ENCODE peak calls at places on chromosomes 13 and 19, in eight cellular contexts. One of them, this sample, is unnamed.
A peak's percentile ranks its signal among the peaks of the same experiment; 100 is the strongest.

GRCh38 chr13:90485441-90485840 is 862.0 kb upstream of the MIR17HG start:
- DNase-seq in AG04450: no peak
- DNase-seq in cardiac muscle cell: no peak
- DNase-seq in CD8-positive, alpha-beta T cell: no peak
- DNase-seq in IMR-90: peak; percentile 65
- DNase-seq in astrocyte of the spinal cord: peak; percentile 87
- DNase-seq in endothelial cell: no peak
- DNase-seq in foreskin fibroblast: peak; percentile 83
- DNase-seq in this sample: peak; percentile 77

GRCh38 chr13:23980160-23980551 is 82.9 kb upstream of the C1QTNF9B start:
- DNase-seq in foreskin fibroblast: peak; percentile 91
- DNase-seq in IMR-90: peak; percentile 82
- DNase-seq in CD8-positive, alpha-beta T cell: peak; percentile 88
- DNase-seq in endothelial cell: peak; percentile 88
- DNase-seq in AG04450: peak; percentile 46
- DNase-seq in cardiac muscle cell: peak; percentile 89
- DNase-seq in astrocyte of the spinal cord: peak; percentile 89
- DNase-seq in this sample: peak; percentile 41

GRCh38 chr19:56596676-56597075 is 1.6 kb downstream of the ZNF71 start:
- DNase-seq in CD8-positive, alpha-beta T cell: no peak
- DNase-seq in AG04450: no peak
- DNase-seq in astrocyte of the spinal cord: no peak
- DNase-seq in cardiac muscle cell: no peak
- DNase-seq in foreskin fibroblast: no peak
- DNase-seq in IMR-90: no peak
- DNase-seq in endothelial cell: peak; percentile 10
- DNase-seq in this sample: no peak

GRCh38 chr13:113048766-113049165 is 56.8 kb upstream of the F7 start:
- DNase-seq in astrocyte of the spinal cord: no peak
- DNase-seq in CD8-positive, alpha-beta T cell: no peak
- DNase-seq in endothelial cell: no peak
- DNase-seq in AG04450: no peak
- DNase-seq in foreskin fibroblast: no peak
- DNase-seq in IMR-90: no peak
- DNase-seq in cardiac muscle cell: no peak
- DNase-seq in this sample: no peak

GRCh38 chr13:43725460-43725859 is 61.3 kb downstream of the ENOX1 start:
- DNase-seq in IMR-90: no peak
- DNase-seq in CD8-positive, alpha-beta T cell: no peak
- DNase-seq in cardiac muscle cell: no peak
- DNase-seq in foreskin fibroblast: peak; percentile 12
- DNase-seq in endothelial cell: no peak
- DNase-seq in astrocyte of the spinal cord: no peak
- DNase-seq in AG04450: no peak
- DNase-seq in this sample: no peak

GRCh38 chr19:29831041-29831548 is 19.3 kb downstream of the CCNE1 start:
- DNase-seq in CD8-positive, alpha-beta T cell: peak; percentile 83
- DNase-seq in foreskin fibroblast: no peak
- DNase-seq in endothelial cell: no peak
- DNase-seq in AG04450: no peak
- DNase-seq in IMR-90: no peak
- DNase-seq in astrocyte of the spinal cord: no peak
- DNase-seq in cardiac muscle cell: no peak
- DNase-seq in this sample: no peak

GRCh38 chr19:47229674-47230121 is 1.3 kb downstream of the BBC3 start:
- DNase-seq in endothelial cell: no peak
- DNase-seq in cardiac muscle cell: no peak
- DNase-seq in AG04450: no peak
- DNase-seq in CD8-positive, alpha-beta T cell: no peak
- DNase-seq in foreskin fibroblast: peak; percentile 31
- DNase-seq in astrocyte of the spinal cord: peak; percentile 31
- DNase-seq in IMR-90: peak; percentile 37
- DNase-seq in this sample: no peak

GRCh38 chr13:111789420-111789819 is 277.5 kb upstream of the SOX1 start:
- DNase-seq in IMR-90: no peak
- DNase-seq in AG04450: no peak
- DNase-seq in endothelial cell: no peak
- DNase-seq in foreskin fibroblast: no peak
- DNase-seq in cardiac muscle cell: no peak
- DNase-seq in CD8-positive, alpha-beta T cell: no peak
- DNase-seq in astrocyte of the spinal cord: no peak
- DNase-seq in this sample: no peak

GRCh38 chr13:112481458-112481857 is 105.3 kb downstream of the SPACA7 start:
- DNase-seq in AG04450: no peak
- DNase-seq in foreskin fibroblast: peak; percentile 8
- DNase-seq in endothelial cell: no peak
- DNase-seq in IMR-90: no peak
- DNase-seq in astrocyte of the spinal cord: peak; percentile 1
- DNase-seq in CD8-positive, alpha-beta T cell: no peak
- DNase-seq in cardiac muscle cell: no peak
- DNase-seq in this sample: no peak

GRCh38 chr19:10836478-10837325 is 690 bp upstream of the TMED1 start:
- DNase-seq in astrocyte of the spinal cord: no peak
- DNase-seq in IMR-90: no peak
- DNase-seq in foreskin fibroblast: peak; percentile 91
- DNase-seq in CD8-positive, alpha-beta T cell: peak; percentile 87
- DNase-seq in cardiac muscle cell: peak; percentile 83
- DNase-seq in endothelial cell: no peak
- DNase-seq in AG04450: no peak
- DNase-seq in this sample: peak; percentile 65

GRCh38 chr19:17625980-17626379 is 62.2 kb downstream of the UNC13A start:
- DNase-seq in astrocyte of the spinal cord: no peak
- DNase-seq in foreskin fibroblast: no peak
- DNase-seq in endothelial cell: no peak
- DNase-seq in cardiac muscle cell: no peak
- DNase-seq in CD8-positive, alpha-beta T cell: no peak
- DNase-seq in IMR-90: no peak
- DNase-seq in AG04450: no peak
- DNase-seq in this sample: no peak

GRCh38 chr19:11195169-11195568 is 2.2 kb downstream of the KANK2 start:
- DNase-seq in endothelial cell: no peak
- DNase-seq in IMR-90: peak; percentile 17
- DNase-seq in foreskin fibroblast: peak; percentile 70
- DNase-seq in CD8-positive, alpha-beta T cell: no peak
- DNase-seq in AG04450: no peak
- DNase-seq in cardiac muscle cell: no peak
- DNase-seq in astrocyte of the spinal cord: no peak
- DNase-seq in this sample: no peak

GRCh38 chr19:15317392-15318011 is 14.8 kb downstream of the BRD4 start:
- DNase-seq in CD8-positive, alpha-beta T cell: no peak
- DNase-seq in IMR-90: peak; percentile 80
- DNase-seq in astrocyte of the spinal cord: peak; percentile 65
- DNase-seq in endothelial cell: no peak
- DNase-seq in cardiac muscle cell: no peak
- DNase-seq in AG04450: peak; percentile 44
- DNase-seq in foreskin fibroblast: peak; percentile 17
- DNase-seq in this sample: no peak

GRCh38 chr19:42216653-42217521 is 590 bp downstream of the DEDD2 start:
- DNase-seq in CD8-positive, alpha-beta T cell: no peak
- DNase-seq in endothelial cell: peak; percentile 47
- DNase-seq in IMR-90: peak; percentile 16
- DNase-seq in cardiac muscle cell: peak; percentile 74
- DNase-seq in astrocyte of the spinal cord: peak; percentile 42
- DNase-seq in AG04450: no peak
- DNase-seq in foreskin fibroblast: peak; percentile 67
- DNase-seq in this sample: no peak

DNA sequence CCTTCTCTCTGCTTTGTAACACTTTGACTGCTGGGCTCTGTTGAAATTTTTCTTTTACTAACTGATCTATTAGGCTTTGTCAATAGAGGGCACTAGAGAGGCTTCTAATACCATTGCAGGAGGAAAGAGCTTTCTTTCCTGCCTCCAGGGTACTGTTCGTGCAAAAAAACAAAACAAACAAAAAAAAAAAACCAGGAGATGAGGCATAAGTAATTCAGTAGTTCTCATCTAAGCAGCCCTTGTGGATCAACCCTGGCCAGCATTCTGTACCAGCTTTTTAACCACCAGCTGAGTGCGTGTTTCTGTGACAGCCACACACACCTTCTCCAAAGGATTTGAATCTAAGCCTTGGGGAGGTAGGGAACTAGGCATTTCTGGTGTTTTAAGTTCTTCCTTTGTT is 1707.6 kb upstream of the SLC10A2 start:
- DNase-seq in cardiac muscle cell: peak; percentile 68
- DNase-seq in IMR-90: peak; percentile 54
- DNase-seq in CD8-positive, alpha-beta T cell: no peak
- DNase-seq in foreskin fibroblast: peak; percentile 79
- DNase-seq in endothelial cell: peak; percentile 5
- DNase-seq in AG04450: peak; percentile 21
- DNase-seq in astrocyte of the spinal cord: peak; percentile 69
- DNase-seq in this sample: no peak
- TF ChIP-seq CTCF in cardiac muscle cell: peak; percentile 74
- TF ChIP-seq CTCF in IMR-90: peak; percentile 63
- TF ChIP-seq CTCF in CD8-positive, alpha-beta T cell: peak; percentile 56
- TF ChIP-seq CTCF in foreskin fibroblast: peak; percentile 61
- TF ChIP-seq CTCF in endothelial cell: peak; percentile 51
- TF ChIP-seq CTCF in AG04450: peak; percentile 78
- TF ChIP-seq CTCF in astrocyte of the spinal cord: peak; percentile 80
- TF ChIP-seq CTCF in this sample: peak; percentile 22

GRCh38 chr19:1598777-1599459 is 6.3 kb upstream of the MBD3 start:
- DNase-seq in endothelial cell: no peak
- DNase-seq in IMR-90: no peak
- DNase-seq in AG04450: no peak
- DNase-seq in cardiac muscle cell: no peak
- DNase-seq in foreskin fibroblast: no peak
- DNase-seq in astrocyte of the spinal cord: no peak
- DNase-seq in CD8-positive, alpha-beta T cell: no peak
- DNase-seq in this sample: no peak

GRCh38 chr19:1605236-1606137 is at the start of gene UQCR11:
- DNase-seq in CD8-positive, alpha-beta T cell: peak; percentile 94
- DNase-seq in AG04450: peak; percentile 92
- DNase-seq in foreskin fibroblast: peak; percentile 97
- DNase-seq in IMR-90: peak; percentile 96
- DNase-seq in astrocyte of the spinal cord: peak; percentile 96
- DNase-seq in cardiac muscle cell: peak; percentile 97
- DNase-seq in endothelial cell: peak; percentile 86
- DNase-seq in this sample: peak; percentile 90

GRCh38 chr19:1599460-1599846 is 5.8 kb downstream of the UQCR11 start:
- DNase-seq in foreskin fibroblast: no peak
- DNase-seq in astrocyte of the spinal cord: no peak
- DNase-seq in CD8-positive, alpha-beta T cell: no peak
- DNase-seq in IMR-90: no peak
- DNase-seq in AG04450: no peak
- DNase-seq in endothelial cell: no peak
- DNase-seq in cardiac muscle cell: no peak
- DNase-seq in this sample: no peak

GRCh38 chr19:1602091-1602707 is 3.1 kb downstream of the UQCR11 start:
- DNase-seq in endothelial cell: no peak
- DNase-seq in AG04450: no peak
- DNase-seq in foreskin fibroblast: no peak
- DNase-seq in IMR-90: no peak
- DNase-seq in CD8-positive, alpha-beta T cell: no peak
- DNase-seq in astrocyte of the spinal cord: no peak
- DNase-seq in cardiac muscle cell: no peak
- DNase-seq in this sample: no peak

DNA sequence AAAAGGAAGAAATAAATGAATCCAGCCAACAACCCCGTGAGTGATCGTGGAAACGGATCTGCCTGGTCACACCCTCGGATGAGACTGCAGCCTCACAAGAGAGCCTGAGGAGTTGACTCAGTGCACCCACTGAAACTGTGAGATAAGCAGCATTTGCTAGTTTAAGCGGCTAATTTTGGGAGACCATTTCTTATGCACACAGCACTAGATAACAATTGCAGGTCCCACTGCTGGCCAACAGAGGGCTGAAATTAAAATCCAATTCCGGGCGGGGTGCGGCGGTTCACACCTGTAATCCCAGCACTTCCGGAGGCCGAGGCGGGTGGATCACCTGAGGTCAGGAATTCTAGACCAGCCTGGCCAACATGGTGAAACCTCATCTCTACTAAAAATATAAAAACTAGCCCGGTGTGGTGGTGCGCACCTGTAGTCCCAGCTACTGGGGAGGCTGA is 3.6 kb downstream of the UQCR11 start:
- DNase-seq in IMR-90: no peak
- DNase-seq in AG04450: no peak
- DNase-seq in cardiac muscle cell: no peak
- DNase-seq in endothelial cell: no peak
- DNase-seq in astrocyte of the spinal cord: no peak
- DNase-seq in CD8-positive, alpha-beta T cell: no peak
- DNase-seq in foreskin fibroblast: no peak
- DNase-seq in this sample: no peak
- TF ChIP-seq CTCF in IMR-90: peak; percentile 4
- TF ChIP-seq CTCF in AG04450: peak; percentile 17
- TF ChIP-seq CTCF in cardiac muscle cell: peak; percentile 16
- TF ChIP-seq CTCF in endothelial cell: peak; percentile 29
- TF ChIP-seq CTCF in astrocyte of the spinal cord: peak; percentile 2
- TF ChIP-seq CTCF in CD8-positive, alpha-beta T cell: no peak
- TF ChIP-seq CTCF in foreskin fibroblast: no peak
- TF ChIP-seq CTCF in this sample: no peak

DNA sequence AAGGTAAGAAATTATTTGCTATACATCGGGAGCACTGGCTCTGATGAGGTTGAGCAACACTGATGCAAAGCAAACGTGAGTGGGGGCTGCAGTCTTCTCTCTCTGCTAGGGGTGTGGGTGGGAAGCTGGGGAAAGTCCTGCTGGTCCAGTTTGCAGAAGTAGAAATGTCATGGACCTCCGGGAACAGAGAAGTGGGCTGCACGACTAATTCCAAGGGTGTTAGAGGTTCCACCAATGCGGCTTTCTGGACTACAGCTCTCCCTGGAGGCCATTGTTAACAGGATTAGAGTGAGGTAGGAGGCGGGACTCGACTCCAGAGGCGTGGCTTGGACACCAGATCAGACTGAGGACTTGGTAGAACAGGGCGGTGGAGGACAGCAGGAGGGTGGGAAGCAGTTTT is 5.7 kb upstream of the FBXO27 start:
- DNase-seq in astrocyte of the spinal cord: peak; percentile 19
- DNase-seq in endothelial cell: peak; percentile 41
- DNase-seq in AG04450: no peak
- DNase-seq in CD8-positive, alpha-beta T cell: no peak
- DNase-seq in foreskin fibroblast: peak; percentile 57
- DNase-seq in cardiac muscle cell: peak; percentile 65
- DNase-seq in IMR-90: peak; percentile 25
- DNase-seq in this sample: no peak
- TF ChIP-seq CTCF in astrocyte of the spinal cord: peak; percentile 19
- TF ChIP-seq CTCF in endothelial cell: no peak
- TF ChIP-seq CTCF in AG04450: peak; percentile 30
- TF ChIP-seq CTCF in CD8-positive, alpha-beta T cell: no peak
- TF ChIP-seq CTCF in foreskin fibroblast: peak; percentile 21
- TF ChIP-seq CTCF in cardiac muscle cell: peak; percentile 33
- TF ChIP-seq CTCF in IMR-90: peak; percentile 18
- TF ChIP-seq CTCF in this sample: peak; percentile 25

GRCh38 chr13:110680852-110681251 is 25.1 kb downstream of the CARS2 start:
- DNase-seq in astrocyte of the spinal cord: no peak
- DNase-seq in IMR-90: no peak
- DNase-seq in foreskin fibroblast: peak; percentile 18
- DNase-seq in AG04450: no peak
- DNase-seq in endothelial cell: peak; percentile 43
- DNase-seq in cardiac muscle cell: peak; percentile 16
- DNase-seq in CD8-positive, alpha-beta T cell: no peak
- DNase-seq in this sample: no peak
- TF ChIP-seq CTCF in astrocyte of the spinal cord: peak; percentile 53
- TF ChIP-seq CTCF in IMR-90: peak; percentile 38
- TF ChIP-seq CTCF in foreskin fibroblast: peak; percentile 39
- TF ChIP-seq CTCF in AG04450: peak; percentile 54
- TF ChIP-seq CTCF in endothelial cell: peak; percentile 61
- TF ChIP-seq CTCF in cardiac muscle cell: peak; percentile 43
- TF ChIP-seq CTCF in CD8-positive, alpha-beta T cell: no peak
- TF ChIP-seq CTCF in this sample: peak; percentile 38